ENCODE peak calls at places on chromosomes 11 and 22, in six cellular contexts. One of them, this sample, is unnamed.

GRCh38 chr22:23187871-23188700 is 7.8 kb downstream of the BCR start:
- DNase-seq in psoas muscle: no peak
- DNase-seq in ecto neural progenitor cell: no peak
- DNase-seq in AG08395: no peak
- DNase-seq in activated T-cell treated with anti-CD3 and anti-CD28 coated beads, Interleukin-2, amount 50 U/mL, for 72 hours: no peak
- DNase-seq in Daoy: no peak
- DNase-seq in this sample: no peak

GRCh38 chr11:1473786-1474185 is 12.8 kb downstream of the MOB2 start:
- DNase-seq in AG08395: no peak
- DNase-seq in psoas muscle: peak
- DNase-seq in activated T-cell treated with anti-CD3 and anti-CD28 coated beads, Interleukin-2, amount 50 U/mL, for 72 hours: no peak
- DNase-seq in ecto neural progenitor cell: no peak
- DNase-seq in Daoy: no peak
- DNase-seq in this sample: no peak

GRCh38 chr22:40043086-40043485 is 48.3 kb downstream of the FAM83F start:
- DNase-seq in Daoy: no peak
- DNase-seq in ecto neural progenitor cell: no peak
- DNase-seq in activated T-cell treated with anti-CD3 and anti-CD28 coated beads, Interleukin-2, amount 50 U/mL, for 72 hours: no peak
- DNase-seq in psoas muscle: peak
- DNase-seq in AG08395: no peak
- DNase-seq in this sample: no peak

GRCh38 chr11:134830312-134830711 is 418.3 kb upstream of the B3GAT1 start:
- DNase-seq in AG08395: no peak
- DNase-seq in ecto neural progenitor cell: no peak
- DNase-seq in psoas muscle: no peak
- DNase-seq in activated T-cell treated with anti-CD3 and anti-CD28 coated beads, Interleukin-2, amount 50 U/mL, for 72 hours: no peak
- DNase-seq in Daoy: no peak
- DNase-seq in this sample: no peak

GRCh38 chr11:91776660-91777059 is 448.0 kb upstream of the FAT3 start:
- DNase-seq in AG08395: no peak
- DNase-seq in psoas muscle: no peak
- DNase-seq in ecto neural progenitor cell: no peak
- DNase-seq in Daoy: no peak
- DNase-seq in activated T-cell treated with anti-CD3 and anti-CD28 coated beads, Interleukin-2, amount 50 U/mL, for 72 hours: no peak
- DNase-seq in this sample: no peak

GRCh38 chr11:13007702-13008435 is 1.2 kb upstream of the RASSF10 start:
- DNase-seq in Daoy: no peak
- DNase-seq in activated T-cell treated with anti-CD3 and anti-CD28 coated beads, Interleukin-2, amount 50 U/mL, for 72 hours: no peak
- DNase-seq in ecto neural progenitor cell: no peak
- DNase-seq in psoas muscle: no peak
- DNase-seq in AG08395: no peak
- DNase-seq in this sample: no peak

GRCh38 chr11:93623179-93623578 is 38.3 kb upstream of the CEP295 start:
- DNase-seq in ecto neural progenitor cell: peak
- DNase-seq in psoas muscle: no peak
- DNase-seq in Daoy: no peak
- DNase-seq in AG08395: no peak
- DNase-seq in activated T-cell treated with anti-CD3 and anti-CD28 coated beads, Interleukin-2, amount 50 U/mL, for 72 hours: no peak
- DNase-seq in this sample: no peak

GRCh38 chr22:30824711-30825110 is 130.0 kb downstream of the OSBP2 start:
- DNase-seq in Daoy: no peak
- DNase-seq in ecto neural progenitor cell: no peak
- DNase-seq in AG08395: no peak
- DNase-seq in activated T-cell treated with anti-CD3 and anti-CD28 coated beads, Interleukin-2, amount 50 U/mL, for 72 hours: no peak
- DNase-seq in psoas muscle: no peak
- DNase-seq in this sample: no peak

GRCh38 chr11:120061036-120061760 is 76.7 kb downstream of the TRIM29 start:
- DNase-seq in activated T-cell treated with anti-CD3 and anti-CD28 coated beads, Interleukin-2, amount 50 U/mL, for 72 hours: no peak
- DNase-seq in ecto neural progenitor cell: peak
- DNase-seq in AG08395: peak
- DNase-seq in psoas muscle: no peak
- DNase-seq in Daoy: peak
- DNase-seq in this sample: peak

GRCh38 chr11:9001736-9002135 is 2.1 kb downstream of the NRIP3 start:
- DNase-seq in ecto neural progenitor cell: no peak
- DNase-seq in activated T-cell treated with anti-CD3 and anti-CD28 coated beads, Interleukin-2, amount 50 U/mL, for 72 hours: peak
- DNase-seq in Daoy: peak
- DNase-seq in psoas muscle: no peak
- DNase-seq in AG08395: peak
- DNase-seq in this sample: peak

GRCh38 chr11:126197277-126197939 is 14.0 kb downstream of the RPUSD4 start:
- DNase-seq in Daoy: no peak
- DNase-seq in psoas muscle: peak
- DNase-seq in ecto neural progenitor cell: no peak
- DNase-seq in AG08395: peak
- DNase-seq in activated T-cell treated with anti-CD3 and anti-CD28 coated beads, Interleukin-2, amount 50 U/mL, for 72 hours: no peak
- DNase-seq in this sample: peak

GRCh38 chr11:119906376-119906775 is 177.4 kb upstream of the NECTIN1 start:
- DNase-seq in activated T-cell treated with anti-CD3 and anti-CD28 coated beads, Interleukin-2, amount 50 U/mL, for 72 hours: no peak
- DNase-seq in AG08395: no peak
- DNase-seq in ecto neural progenitor cell: no peak
- DNase-seq in psoas muscle: no peak
- DNase-seq in Daoy: no peak
- DNase-seq in this sample: no peak

GRCh38 chr22:30743257-30744020 is 48.8 kb downstream of the OSBP2 start:
- DNase-seq in ecto neural progenitor cell: no peak
- DNase-seq in Daoy: no peak
- DNase-seq in AG08395: no peak
- DNase-seq in psoas muscle: no peak
- DNase-seq in activated T-cell treated with anti-CD3 and anti-CD28 coated beads, Interleukin-2, amount 50 U/mL, for 72 hours: peak
- DNase-seq in this sample: no peak

GRCh38 chr11:103849366-103849765 is 187.1 kb upstream of the DDI1 start:
- DNase-seq in Daoy: no peak
- DNase-seq in ecto neural progenitor cell: no peak
- DNase-seq in AG08395: no peak
- DNase-seq in activated T-cell treated with anti-CD3 and anti-CD28 coated beads, Interleukin-2, amount 50 U/mL, for 72 hours: no peak
- DNase-seq in psoas muscle: no peak
- DNase-seq in this sample: no peak

GRCh38 chr11:74138572-74138971 is 32.2 kb downstream of the C2CD3 start:
- DNase-seq in ecto neural progenitor cell: no peak
- DNase-seq in psoas muscle: no peak
- DNase-seq in activated T-cell treated with anti-CD3 and anti-CD28 coated beads, Interleukin-2, amount 50 U/mL, for 72 hours: no peak
- DNase-seq in Daoy: peak
- DNase-seq in AG08395: peak
- DNase-seq in this sample: peak

GRCh38 chr22:39530692-39531331 is 1.7 kb downstream of the RPS19BP1 start:
- DNase-seq in Daoy: no peak
- DNase-seq in activated T-cell treated with anti-CD3 and anti-CD28 coated beads, Interleukin-2, amount 50 U/mL, for 72 hours: no peak
- DNase-seq in AG08395: peak
- DNase-seq in ecto neural progenitor cell: no peak
- DNase-seq in psoas muscle: no peak
- DNase-seq in this sample: no peak

GRCh38 chr11:131656839-131657211 is 286.4 kb downstream of the NTM start:
- DNase-seq in ecto neural progenitor cell: peak
- DNase-seq in psoas muscle: no peak
- DNase-seq in Daoy: no peak
- DNase-seq in activated T-cell treated with anti-CD3 and anti-CD28 coated beads, Interleukin-2, amount 50 U/mL, for 72 hours: no peak
- DNase-seq in AG08395: no peak
- DNase-seq in this sample: no peak

GRCh38 chr11:18792066-18792591 is 531 bp upstream of the PTPN5 start:
- DNase-seq in psoas muscle: no peak
- DNase-seq in AG08395: no peak
- DNase-seq in ecto neural progenitor cell: no peak
- DNase-seq in Daoy: peak
- DNase-seq in activated T-cell treated with anti-CD3 and anti-CD28 coated beads, Interleukin-2, amount 50 U/mL, for 72 hours: no peak
- DNase-seq in this sample: no peak

GRCh38 chr11:16474659-16475058 is 118.3 kb upstream of the SOX6 start:
- DNase-seq in activated T-cell treated with anti-CD3 and anti-CD28 coated beads, Interleukin-2, amount 50 U/mL, for 72 hours: no peak
- DNase-seq in psoas muscle: no peak
- DNase-seq in Daoy: no peak
- DNase-seq in AG08395: no peak
- DNase-seq in ecto neural progenitor cell: no peak
- DNase-seq in this sample: no peak